ENCODE peak calls at places on chromosomes 4 and X, in seven cellular contexts. E, T, N, W, J, K and C are unnamed samples.

GRCh38 chrX:52271212-52271611 is 86.5 kb downstream of the MAGED4 start:
- DNase-seq in E (peak; percentile 37), T (no peak), N (peak; percentile 58), W (no peak), J (no peak), K (peak; percentile 3), C (no peak)

GRCh38 chrX:9952313-9952712 is 14.8 kb upstream of the CLDN34 start:
- DNase-seq in E (no peak), T (no peak), N (no peak), W (no peak), J (no peak), K (no peak), C (no peak)

GRCh38 chr4:145937021-145937861 is 1.4 kb downstream of the ZNF827 start:
- DNase-seq in E (peak; percentile 85), T (peak; percentile 33), N (peak; percentile 70), W (peak; percentile 8), J (no peak), K (peak; percentile 60), C (no peak)

GRCh38 chr4:139144911-139145551 is 32.0 kb downstream of the ELF2 start:
- DNase-seq in E (no peak), T (no peak), N (no peak), W (no peak), J (no peak), K (no peak), C (no peak)

GRCh38 chrX:131827935-131828334 is 195.2 kb upstream of the STK26 start:
- DNase-seq in E (peak; percentile 59), T (peak; percentile 42), N (peak; percentile 79), W (no peak), J (no peak), K (no peak), C (no peak)

GRCh38 chr4:124427095-124427767 is 285.3 kb downstream of the ANKRD50 start:
- DNase-seq in E (no peak), T (no peak), N (no peak), W (no peak), J (no peak), K (no peak), C (no peak)

GRCh38 chrX:17737707-17738001 is 361 bp downstream of the SCML1 start:
- DNase-seq in E (peak; percentile 36), T (peak; percentile 6), N (no peak), W (no peak), J (no peak), K (no peak), C (no peak)

GRCh38 chrX:56000729-56001128 is 231.4 kb upstream of the KLF8 start:
- DNase-seq in E (no peak), T (no peak), N (peak; percentile 3), W (no peak), J (no peak), K (no peak), C (no peak)

GRCh38 chr4:102610007-102610406 is 108.8 kb downstream of the NFKB1 start:
- DNase-seq in E (no peak), T (no peak), N (no peak), W (no peak), J (no peak), K (peak; percentile 39), C (no peak)

GRCh38 chr4:7435411-7436095 is 823 bp upstream of the PSAPL1 start:
- DNase-seq in E (no peak), T (no peak), N (no peak), W (no peak), J (no peak), K (no peak), C (no peak)

GRCh38 chr4:88159137-88159725 is 792 bp upstream of the ABCG2 start:
- DNase-seq in E (no peak), T (no peak), N (no peak), W (no peak), J (peak; percentile 29), K (no peak), C (no peak)

GRCh38 chr4:95188701-95189401 is 359.9 kb downstream of the UNC5C start:
- DNase-seq in E (no peak), T (no peak), N (no peak), W (no peak), J (no peak), K (no peak), C (no peak)

GRCh38 chr4:187333151-187333550 is 609.5 kb upstream of the FAT1 start:
- DNase-seq in E (no peak), T (no peak), N (no peak), W (no peak), J (no peak), K (no peak), C (no peak)

GRCh38 chr4:1448589-1449420 is 42.6 kb upstream of the NKX1-1 start:
- DNase-seq in E (peak; percentile 43), T (no peak), N (no peak), W (no peak), J (no peak), K (no peak), C (no peak)

GRCh38 chr4:79862842-79863241 is 210.2 kb downstream of the ANTXR2 start:
- DNase-seq in E (no peak), T (no peak), N (no peak), W (no peak), J (no peak), K (peak; percentile 28), C (no peak)

GRCh38 chrX:104183685-104184084 is 17.4 kb downstream of the FAM199X start:
- DNase-seq in E (no peak), T (no peak), N (no peak), W (no peak), J (no peak), K (no peak), C (no peak)

GRCh38 chrX:129655547-129656248 is 942 bp upstream of the APLN start:
- DNase-seq in E (peak; percentile 72), T (no peak), N (peak; percentile 32), W (no peak), J (no peak), K (no peak), C (no peak)

GRCh38 chr4:53656421-53656981 is 65.2 kb upstream of the LNX1 start:
- DNase-seq in E (no peak), T (no peak), N (no peak), W (no peak), J (no peak), K (peak; percentile 67), C (peak; percentile 58)

GRCh38 chr4:173520921-173521473 is 9.0 kb downstream of the HAND2 start:
- DNase-seq in E (peak; percentile 52), T (no peak), N (peak; percentile 23), W (no peak), J (no peak), K (no peak), C (no peak)

GRCh38 chr4:62145276-62145675 is 945.1 kb downstream of the ADGRL3 start:
- DNase-seq in E (no peak), T (no peak), N (no peak), W (no peak), J (no peak), K (no peak), C (no peak)

GRCh38 chr4:106266201-106266600 is 49.8 kb downstream of the TBCK start:
- DNase-seq in E (no peak), T (no peak), N (no peak), W (no peak), J (peak; percentile 2), K (peak; percentile 67), C (peak; percentile 26)

GRCh38 chr4:103012085-103012484 is 7.4 kb downstream of the SLC9B1 start:
- DNase-seq in E (no peak), T (no peak), N (no peak), W (no peak), J (no peak), K (peak; percentile 82), C (peak; percentile 19)

GRCh38 chr4:52376107-52376704 is 282.9 kb downstream of the USP46 start:
- DNase-seq in E (peak; percentile 22), T (peak; percentile 66), N (peak; percentile 72), W (no peak), J (peak; percentile 5), K (peak; percentile 68), C (peak; percentile 4)

GRCh38 chr4:84258905-84259830 is 239.9 kb downstream of the NKX6-1 start:
- DNase-seq in E (no peak), T (no peak), N (peak; percentile 40), W (no peak), J (peak; percentile 1), K (peak; percentile 19), C (no peak)
- H3K4me3 ChIP-seq in E (no peak overlapping the region), T (no peak overlapping the region), N (no peak overlapping the region), W (no peak overlapping the region), J (no peak overlapping the region), K (no peak overlapping the region), C (no peak overlapping the region)

DNA sequence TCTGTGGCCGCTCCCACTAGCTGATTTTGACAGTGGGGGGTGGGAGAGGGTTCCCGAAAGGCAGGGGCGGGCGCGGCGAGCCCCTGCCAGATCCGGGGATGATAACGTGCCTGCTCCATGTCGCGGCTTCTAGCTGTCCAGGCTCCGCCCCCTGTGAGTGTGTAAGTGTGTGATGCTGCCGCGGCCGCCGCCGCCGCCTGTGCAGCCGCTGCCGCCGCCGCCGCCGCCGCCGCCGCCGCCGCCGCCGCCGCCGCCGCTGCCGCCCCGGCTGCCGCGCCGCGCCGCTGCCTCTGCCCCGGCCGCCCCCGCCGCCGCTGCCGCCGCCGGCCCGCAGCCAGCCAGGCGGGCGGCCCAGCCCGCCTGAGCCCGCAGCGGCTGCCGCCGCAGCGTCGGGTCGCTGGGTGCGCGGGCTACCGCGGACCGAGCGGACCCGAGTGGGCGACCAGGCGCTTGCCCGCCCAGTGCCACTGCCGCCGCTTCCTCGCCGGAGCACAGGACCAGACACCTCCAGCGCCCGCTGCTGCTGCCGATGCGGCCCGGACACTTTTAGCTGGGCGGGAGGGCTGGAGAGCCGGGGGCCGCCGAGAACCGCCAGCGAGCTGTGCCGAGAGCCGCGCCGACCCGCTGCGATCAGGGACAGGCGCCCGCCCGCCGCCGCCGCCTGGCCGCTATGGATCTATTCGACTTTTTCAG is at the start of gene AFF2:
- DNase-seq in E (peak; percentile 62), T (peak; percentile 37), N (peak; percentile 81), W (no peak), J (peak; percentile 2), K (peak; percentile 16), C (no peak)
- H3K4me3 ChIP-seq in E (peak within 1 kb of the TSS; percentile 65), T (peak within 1 kb of the TSS; percentile 35), N (peak within 1 kb of the TSS; percentile 65), W (peak within 1 kb of the TSS; percentile 17), J (peak within 1 kb of the TSS; percentile 46), K (peak within 1 kb of the TSS; percentile 36), C (peak within 1 kb of the TSS; percentile 21)

DNA sequence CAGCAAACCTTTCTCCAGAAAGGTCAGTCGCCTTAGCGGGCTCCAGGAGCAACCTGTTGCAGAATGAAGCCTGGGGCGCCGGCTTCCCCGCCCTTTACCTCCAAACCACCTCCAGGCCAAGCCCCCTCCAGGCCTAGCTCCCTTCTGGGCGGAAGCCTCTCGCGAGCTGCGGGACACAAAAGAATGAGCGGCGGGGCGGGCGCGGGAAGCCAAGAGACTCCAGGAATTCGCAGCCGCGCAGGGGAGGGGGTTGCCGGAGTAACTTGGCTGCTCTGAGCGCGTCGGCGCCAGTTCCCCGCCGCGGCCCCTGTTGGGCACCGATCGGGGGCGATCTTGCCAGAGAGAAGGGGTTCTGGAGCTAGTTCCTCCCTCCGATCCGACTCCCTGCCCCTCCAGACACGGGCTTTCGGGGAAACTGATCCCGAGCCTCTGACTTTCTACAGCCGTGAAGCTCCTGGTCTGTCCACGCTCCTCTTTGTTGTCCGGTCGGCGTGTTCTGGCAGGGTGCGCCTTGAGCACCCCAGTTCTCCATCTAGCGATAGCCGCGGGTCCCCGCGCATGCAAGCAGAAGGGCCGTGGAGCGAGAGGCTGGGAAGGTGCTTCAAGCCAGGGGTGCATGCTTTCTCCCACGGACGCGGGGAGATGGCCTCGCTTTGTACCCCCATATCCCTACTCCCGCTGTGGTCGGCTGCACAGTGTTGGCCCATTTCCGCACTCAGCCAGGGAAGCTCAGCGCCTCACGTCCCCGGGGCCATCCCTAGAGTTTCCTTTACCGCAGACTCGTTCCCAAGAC is 1.2 kb downstream of the PROM1 start:
- DNase-seq in E (peak; percentile 92), T (peak; percentile 82), N (peak; percentile 95), W (no peak), J (peak; percentile 20), K (no peak), C (no peak)
- H3K4me3 ChIP-seq in E (peak overlapping the region; percentile 87), T (peak overlapping the region; percentile 85), N (peak overlapping the region; percentile 86), W (peak overlapping the region; percentile 41), J (peak overlapping the region; percentile 46), K (peak overlapping the region; percentile 22), C (no peak overlapping the region)

GRCh38 chr4:74397748-74398426 is 32.9 kb downstream of the EREG start:
- DNase-seq in E (no peak), T (no peak), N (no peak), W (no peak), J (no peak), K (no peak), C (no peak)
- H3K4me3 ChIP-seq in E (no peak overlapping the region), T (no peak overlapping the region), N (no peak overlapping the region), W (peak overlapping the region; percentile 20), J (no peak overlapping the region), K (peak overlapping the region; percentile 2), C (peak overlapping the region; percentile 14)